ENCODE peak calls at places on chromosomes 2 and 18, in seven cellular contexts. F is tibial artery, R is H9, U is RWPE2, E is breast epithelium, I is GM23248, D is A549. Y is an unnamed sample.

GRCh38 chr2:205376071-205376470 is 306.2 kb upstream of the NRP2 start:
- DNase-seq in F (no peak), R (no peak), U (no peak), E (no peak), I (no peak), D (no peak), Y (no peak)

GRCh38 chr2:60926751-60927568 is 45.6 kb downstream of the REL start:
- DNase-seq in F (no peak), R (no peak), U (no peak), E (no peak), I (peak), D (no peak), Y (no peak)

GRCh38 chr2:26519396-26519991 is 41.6 kb upstream of the OTOF start:
- DNase-seq in F (no peak), R (no peak), U (peak), E (no peak), I (no peak), D (no peak), Y (no peak)

GRCh38 chr18:11872479-11873136 is 21.4 kb downstream of the CHMP1B start:
- DNase-seq in F (no peak), R (no peak), U (no peak), E (no peak), I (peak), D (peak), Y (no peak)

GRCh38 chr2:200127852-200128251 is 172.5 kb downstream of the MAIP1 start:
- DNase-seq in F (no peak), R (no peak), U (no peak), E (no peak), I (peak), D (peak), Y (no peak)

GRCh38 chr2:232139786-232140562 is 178.5 kb downstream of the DIS3L2 start:
- DNase-seq in F (no peak), R (no peak), U (no peak), E (no peak), I (peak), D (no peak), Y (no peak)

GRCh38 chr2:235421618-235422017 is 72.2 kb upstream of the AGAP1 start:
- DNase-seq in F (no peak), R (no peak), U (no peak), E (no peak), I (no peak), D (no peak), Y (no peak)

GRCh38 chr18:51030537-51031258 is 685 bp downstream of the SMAD4 start:
- DNase-seq in F (peak), R (peak), U (peak), E (peak), I (peak), D (peak), Y (no peak)

GRCh38 chr2:1550658-1551316 is 137.5 kb downstream of the TPO start:
- DNase-seq in F (no peak), R (peak), U (no peak), E (peak), I (peak), D (peak), Y (no peak)

GRCh38 chr18:58341913-58342312 is 287.0 kb downstream of the ALPK2 start:
- DNase-seq in F (no peak), R (no peak), U (no peak), E (no peak), I (no peak), D (no peak), Y (no peak)

GRCh38 chr2:33133436-33133835 is 186.7 kb downstream of the LTBP1 start:
- DNase-seq in F (peak), R (no peak), U (no peak), E (no peak), I (no peak), D (no peak), Y (no peak)

GRCh38 chr2:33136056-33136455 is 189.3 kb downstream of the LTBP1 start:
- DNase-seq in F (peak), R (no peak), U (no peak), E (no peak), I (peak), D (no peak), Y (no peak)

GRCh38 chr2:33134086-33134763 is 187.5 kb downstream of the LTBP1 start:
- DNase-seq in F (peak), R (no peak), U (peak), E (no peak), I (peak), D (peak), Y (peak)

GRCh38 chr2:33135645-33136044 is 188.9 kb downstream of the LTBP1 start:
- DNase-seq in F (no peak), R (no peak), U (no peak), E (no peak), I (peak), D (no peak), Y (no peak)

DNA sequence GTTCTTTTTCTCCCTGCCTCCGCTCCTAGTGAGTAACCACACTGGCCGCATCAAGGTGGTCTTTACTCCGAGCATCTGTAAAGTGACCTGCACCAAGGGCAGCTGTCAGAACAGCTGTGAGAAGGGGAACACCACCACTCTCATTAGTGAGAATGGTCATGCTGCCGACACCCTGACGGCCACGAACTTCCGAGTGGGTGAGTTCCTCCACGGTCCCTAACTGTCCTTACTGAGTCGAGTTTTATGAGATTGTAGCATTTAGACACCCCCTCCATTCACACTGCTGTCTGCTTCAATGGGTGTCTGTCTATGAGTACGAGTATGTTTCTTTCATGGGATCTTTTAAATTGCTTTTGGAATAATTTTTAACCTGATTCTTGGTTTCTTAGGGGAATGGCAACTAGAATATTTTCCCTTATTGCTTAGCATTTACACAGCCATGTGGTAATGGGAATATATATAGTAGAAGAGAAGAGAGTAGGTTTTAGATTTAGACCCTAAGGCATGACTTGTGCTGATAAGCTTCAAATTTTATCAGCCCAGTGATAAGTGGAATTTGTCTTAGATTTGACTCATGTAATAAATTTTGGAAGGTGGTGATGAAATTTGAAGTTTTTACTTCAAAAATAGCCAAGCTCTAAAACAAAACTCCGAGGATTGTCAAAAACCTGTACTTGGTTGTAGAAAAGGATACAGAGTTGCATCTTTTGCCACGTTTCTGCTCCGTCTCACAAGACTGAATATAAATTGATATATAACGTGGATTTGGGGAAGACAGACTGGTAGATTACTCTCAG is 188.2 kb downstream of the LTBP1 start:
- DNase-seq in F (no peak), R (no peak), U (no peak), E (no peak), I (peak), D (no peak), Y (no peak)
- H3K27ac ChIP-seq in F (peak), R (no peak), U (peak), E (peak), I (peak), D (peak), Y (peak)

GRCh38 chr2:144660518-144661316 is 140.8 kb upstream of the ZEB2 start:
- DNase-seq in F (no peak), R (no peak), U (no peak), E (no peak), I (peak), D (peak), Y (no peak)
- H3K27ac ChIP-seq in F (no peak), R (no peak), U (peak), E (no peak), I (peak), D (no peak), Y (no peak)

DNA sequence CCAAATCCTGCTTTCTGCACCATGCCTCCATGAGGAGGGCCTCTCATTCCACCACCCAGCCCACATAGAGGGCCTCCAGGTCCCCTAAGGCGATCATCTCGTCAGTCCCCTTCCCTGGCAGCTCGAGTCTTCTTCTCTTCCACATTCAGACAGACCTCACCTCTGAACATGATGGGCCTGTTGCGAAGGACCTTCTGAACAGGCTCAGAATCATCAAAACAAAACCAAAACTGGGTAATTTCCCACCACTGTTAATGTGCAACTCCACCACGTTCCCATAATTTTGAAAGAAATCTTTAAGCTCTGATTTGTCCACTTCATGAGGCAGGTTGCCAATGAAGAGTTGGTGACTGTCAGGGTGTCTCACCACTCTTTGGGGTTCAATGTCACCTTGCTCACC is 20.4 kb downstream of the ZRANB3 start:
- DNase-seq in F (no peak), R (no peak), U (no peak), E (no peak), I (no peak), D (no peak), Y (no peak)
- H3K27ac ChIP-seq in F (no peak), R (no peak), U (no peak), E (no peak), I (no peak), D (no peak), Y (no peak)

DNA sequence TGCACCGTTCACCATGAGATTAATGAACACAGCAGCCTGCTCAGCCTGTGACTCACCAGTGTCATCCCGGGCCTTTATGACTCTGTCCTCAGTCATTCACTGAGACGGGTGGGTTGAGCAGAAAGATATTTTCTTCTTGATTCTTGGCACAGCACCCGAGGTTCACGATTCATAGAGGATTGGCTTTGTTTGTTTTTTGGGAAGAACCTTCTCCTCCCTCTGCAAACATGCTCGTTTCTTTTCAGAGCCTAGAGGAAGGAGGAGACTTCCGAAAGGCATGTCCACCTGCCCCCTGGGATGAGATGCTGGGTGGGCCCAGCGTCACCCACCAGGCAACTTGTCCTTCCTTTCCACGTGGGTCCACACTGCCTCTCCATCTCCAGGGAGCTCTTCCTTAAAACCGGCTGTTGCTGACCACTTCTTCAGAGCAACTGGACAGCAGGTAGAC is 199.2 kb downstream of the GLI2 start:
- DNase-seq in F (peak), R (no peak), U (peak), E (no peak), I (peak), D (peak), Y (peak)
- H3K27ac ChIP-seq in F (peak), R (no peak), U (peak), E (no peak), I (peak), D (peak), Y (peak)

GRCh38 chr2:16661936-16662335 is 3.7 kb downstream of the CYRIA start:
- DNase-seq in F (no peak), R (no peak), U (no peak), E (no peak), I (no peak), D (no peak), Y (no peak)

GRCh38 chr2:16658082-16658481 is 7.6 kb downstream of the CYRIA start:
- DNase-seq in F (no peak), R (no peak), U (no peak), E (no peak), I (no peak), D (no peak), Y (no peak)

GRCh38 chr2:16661536-16661935 is 4.1 kb downstream of the CYRIA start:
- DNase-seq in F (no peak), R (no peak), U (no peak), E (no peak), I (no peak), D (no peak), Y (no peak)

GRCh38 chr2:16662440-16662839 is 3.2 kb downstream of the CYRIA start:
- DNase-seq in F (peak), R (no peak), U (no peak), E (no peak), I (no peak), D (peak), Y (no peak)

DNA sequence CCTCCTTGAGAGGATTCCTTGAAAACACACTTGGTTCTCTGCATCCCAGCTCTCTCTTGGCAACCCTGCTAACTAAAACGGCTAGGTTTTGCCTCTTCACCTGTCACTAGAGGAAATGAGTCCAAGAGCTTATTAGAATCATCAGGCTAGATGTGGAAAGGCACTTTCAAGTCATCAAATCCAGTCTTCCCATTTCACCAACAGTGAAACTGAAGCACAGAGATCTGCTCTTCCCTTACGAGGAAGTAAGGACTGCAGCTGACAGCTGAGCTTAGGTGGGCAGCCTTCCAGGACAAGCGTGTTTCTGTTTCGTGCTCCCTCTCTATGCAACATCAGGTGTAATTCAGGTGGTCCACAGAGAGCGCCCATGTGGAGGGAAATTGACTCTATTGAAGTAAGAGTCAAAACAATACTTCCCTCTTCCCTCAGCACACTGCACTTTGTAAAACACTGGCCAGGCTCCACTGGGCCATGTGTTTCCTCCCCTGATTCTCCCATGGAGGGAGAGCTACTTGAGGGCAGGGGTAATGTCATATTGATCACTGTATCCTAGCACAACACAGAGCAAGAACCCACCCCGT is 5.5 kb downstream of the CYRIA start:
- DNase-seq in F (no peak), R (no peak), U (no peak), E (no peak), I (no peak), D (no peak), Y (no peak)
- H3K27ac ChIP-seq in F (no peak), R (no peak), U (no peak), E (peak), I (no peak), D (no peak), Y (no peak)

GRCh38 chr18:49841236-49842217 is 28.2 kb upstream of the ACAA2 start:
- DNase-seq in F (no peak), R (no peak), U (no peak), E (no peak), I (no peak), D (no peak), Y (no peak)
- H3K27ac ChIP-seq in F (no peak), R (no peak), U (no peak), E (no peak), I (no peak), D (no peak), Y (no peak)

GRCh38 chr2:72999729-73000725 is 71.5 kb downstream of the SFXN5 start:
- DNase-seq in F (no peak), R (peak), U (no peak), E (no peak), I (peak), D (no peak), Y (no peak)
- H3K27ac ChIP-seq in F (no peak), R (no peak), U (no peak), E (no peak), I (no peak), D (peak), Y (no peak)

Y was measured in epithelial cell of prostate.